ENCODE peak calls at places on chromosomes 11 and 22, in ten cellular contexts. U is astrocyte of the spinal cord, G is IMR-90, N is AG09309, R is lower leg skin, C is kidney, L is kidney epithelial cell, M is gastrocnemius medialis, X is AG10803, Y is cardiac muscle cell. B is an unnamed sample.

GRCh38 chr11:69398529-69399492 is 82.7 kb upstream of the LINC01488 start:
- DNase-seq in L (no peak), U (peak; percentile 55), Y (no peak), N (peak; percentile 29), X (peak; percentile 79), M (no peak), R (no peak), G (peak; percentile 26), C (peak; percentile 69), B (peak; percentile 65)

GRCh38 chr11:23875407-23875950 is 621.4 kb upstream of the LUZP2 start:
- DNase-seq in X (no peak), G (peak; percentile 81), L (no peak), C (no peak), U (no peak), R (no peak), M (no peak), N (no peak), Y (no peak), B (no peak)

GRCh38 chr11:133999355-133999754 is 42.6 kb upstream of the IGSF9B start:
- DNase-seq in R (no peak), M (no peak), U (no peak), G (no peak), Y (no peak), L (no peak), C (no peak), N (no peak), X (no peak), B (no peak)

GRCh38 chr11:131253885-131254204 is 116.6 kb upstream of the NTM start:
- DNase-seq in M (no peak), G (peak; percentile 10), C (no peak), X (no peak), N (no peak), L (no peak), Y (no peak), U (no peak), R (no peak), B (no peak)

GRCh38 chr11:116334596-116334995 is 438.2 kb downstream of the BUD13 start:
- DNase-seq in G (no peak), L (no peak), C (no peak), X (no peak), R (no peak), U (no peak), N (no peak), Y (no peak), M (no peak), B (no peak)

GRCh38 chr22:22201185-22201924 is 43.2 kb upstream of the VPREB1 start:
- DNase-seq in G (peak; percentile 24), U (no peak), X (no peak), C (no peak), L (no peak), R (no peak), Y (peak; percentile 41), N (no peak), M (no peak), B (no peak)

GRCh38 chr22:27391092-27391770 is 410.3 kb downstream of the MN1 start:
- DNase-seq in R (no peak), X (no peak), U (no peak), C (peak; percentile 91), N (no peak), G (no peak), M (no peak), L (no peak), Y (peak; percentile 20), B (no peak)

GRCh38 chr11:131666617-131667016 is 296.2 kb downstream of the NTM start:
- DNase-seq in L (no peak), R (no peak), X (peak; percentile 78), M (no peak), C (no peak), N (peak; percentile 48), G (peak; percentile 70), U (peak; percentile 66), Y (no peak), B (peak; percentile 38)

GRCh38 chr11:83259559-83259958 is 26.6 kb downstream of the CCDC90B start:
- DNase-seq in G (no peak), N (no peak), C (no peak), L (no peak), X (no peak), M (no peak), R (no peak), U (no peak), Y (no peak), B (no peak)

GRCh38 chr11:83265331-83265730 is 20.8 kb downstream of the CCDC90B start:
- DNase-seq in C (no peak), Y (no peak), R (no peak), N (no peak), L (no peak), G (peak; percentile 64), U (no peak), M (no peak), X (no peak), B (peak; percentile 45)
- H3K4me3 ChIP-seq in C (no peak overlapping the region), Y (no peak overlapping the region), R (no peak overlapping the region), N (no peak overlapping the region), L (no peak overlapping the region), G (no peak overlapping the region), U (no peak overlapping the region), M (no peak overlapping the region), X (no peak overlapping the region), B (no peak overlapping the region)

GRCh38 chr22:30803679-30804078 is 109.0 kb downstream of the OSBP2 start:
- DNase-seq in Y (no peak), N (no peak), C (no peak), M (no peak), L (no peak), X (no peak), R (no peak), G (no peak), U (no peak), B (no peak)

GRCh38 chr22:30804626-30805025 is 110.0 kb downstream of the OSBP2 start:
- DNase-seq in M (no peak), Y (no peak), U (no peak), R (no peak), C (no peak), L (no peak), G (no peak), X (no peak), N (no peak), B (no peak)

GRCh38 chr22:30806391-30806861 is 111.8 kb downstream of the OSBP2 start:
- DNase-seq in U (peak; percentile 71), X (peak; percentile 42), L (peak; percentile 14), Y (peak; percentile 54), R (no peak), G (peak; percentile 67), N (no peak), C (no peak), M (no peak), B (peak; percentile 58)

GRCh38 chr22:30801695-30802094 is 107.0 kb downstream of the OSBP2 start:
- DNase-seq in M (no peak), R (no peak), Y (no peak), N (no peak), L (no peak), U (no peak), G (no peak), C (peak; percentile 6), X (no peak), B (no peak)

DNA sequence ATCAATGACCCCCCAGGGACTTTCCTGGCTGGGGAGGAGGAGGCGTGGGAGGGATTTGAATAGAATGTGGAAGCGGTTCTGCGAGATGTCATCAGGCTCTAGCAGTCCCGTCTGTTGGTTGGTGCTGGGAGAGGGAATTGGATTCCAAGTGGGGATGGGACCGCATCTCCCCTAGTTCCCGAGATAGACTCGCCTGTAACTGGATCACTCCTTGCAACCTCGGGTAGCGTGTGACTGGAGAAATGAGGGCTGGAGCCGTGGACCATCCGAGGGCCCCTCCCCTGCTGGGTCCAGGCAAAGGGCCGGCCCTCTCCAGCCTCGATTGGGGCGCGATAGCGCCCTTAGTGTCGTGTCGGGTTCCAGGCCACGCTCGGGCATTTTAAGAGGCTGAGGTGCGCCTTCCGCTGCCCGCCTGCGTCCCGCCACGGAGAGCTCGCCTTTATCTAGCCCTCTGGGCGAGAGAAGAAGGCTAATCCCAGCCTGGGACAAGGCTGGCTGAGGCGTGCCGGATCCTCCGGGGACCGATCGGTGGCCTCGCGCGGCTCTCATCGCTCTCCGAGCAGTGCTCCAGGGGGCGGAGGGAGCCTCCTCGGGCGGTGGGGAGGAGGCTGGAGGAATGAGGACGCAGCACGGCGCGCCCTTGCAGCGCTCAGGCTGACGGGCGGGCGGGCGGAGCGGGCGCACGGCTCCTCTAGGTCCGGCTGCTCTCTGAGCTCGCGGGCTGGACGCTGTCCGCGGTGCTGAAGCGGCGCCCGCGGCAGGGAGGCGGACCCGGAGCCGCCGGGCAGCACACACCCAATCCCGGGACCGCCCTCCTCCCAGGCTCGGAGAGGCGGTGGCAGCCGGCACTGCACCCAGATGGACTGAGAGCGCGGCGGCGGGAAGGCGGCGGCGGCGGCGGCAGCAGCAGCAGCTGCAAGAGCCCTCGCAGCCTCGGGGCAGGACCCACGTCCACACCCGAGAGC is 107.8 kb downstream of the OSBP2 start:
- DNase-seq in Y (peak; percentile 95), X (peak; percentile 91), U (peak; percentile 94), M (peak; percentile 34), G (peak; percentile 90), L (peak; percentile 57), R (peak; percentile 54), N (peak; percentile 56), C (peak; percentile 95), B (peak; percentile 93)
- TF ChIP-seq CTCF in Y (peak; percentile 19), X (no peak), U (peak; percentile 18), M (peak; percentile 32), G (peak; percentile 35), L (no peak), R (no peak), N (no peak), C (peak; percentile 17), B (peak; percentile 4)

DNA sequence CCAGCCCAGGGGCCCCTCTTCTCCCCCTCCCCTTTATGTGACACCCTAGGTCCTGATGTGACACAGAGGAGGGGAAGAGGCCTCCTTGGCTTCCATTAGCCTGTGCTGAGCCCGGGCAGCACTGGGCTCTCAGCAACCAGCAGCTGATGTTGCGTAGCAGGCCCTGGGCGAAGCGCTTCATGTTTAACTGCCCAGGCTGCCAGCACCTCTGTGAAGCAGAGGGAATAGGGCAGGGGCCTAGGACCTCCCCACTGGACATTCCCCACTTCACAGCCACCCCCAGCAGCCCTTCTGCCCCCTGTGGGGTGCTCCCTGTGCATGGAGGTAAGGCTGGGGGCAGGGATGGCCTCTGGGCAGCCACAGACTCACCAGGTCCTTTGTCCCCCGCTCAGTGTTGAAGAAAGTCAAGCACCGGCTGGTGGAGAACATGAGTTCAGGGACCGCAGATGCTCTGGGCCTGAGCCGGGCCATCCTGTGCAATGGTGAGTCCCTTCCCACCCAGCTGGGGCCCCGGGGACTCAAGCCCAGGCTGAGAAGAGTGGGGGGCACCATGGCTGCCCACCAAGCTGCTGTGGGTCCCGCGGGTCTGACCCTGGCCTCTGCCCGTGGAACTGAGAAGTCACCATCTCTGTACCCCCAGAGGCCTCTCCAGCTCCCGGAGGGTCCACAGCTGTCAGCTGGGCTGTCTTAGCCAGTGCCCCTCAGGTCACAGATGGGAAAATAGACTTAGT is 11.6 kb downstream of the PICK1 start:
- DNase-seq in C (peak; percentile 48), M (no peak), X (no peak), R (no peak), U (no peak), G (no peak), Y (no peak), L (no peak), N (no peak), B (no peak)
- H3K4me3 ChIP-seq in C (no peak overlapping the region), M (peak overlapping the region; percentile 48), X (no peak overlapping the region), R (no peak overlapping the region), U (no peak overlapping the region), G (no peak overlapping the region), Y (no peak overlapping the region), L (no peak overlapping the region), N (no peak overlapping the region), B (no peak overlapping the region)

DNA sequence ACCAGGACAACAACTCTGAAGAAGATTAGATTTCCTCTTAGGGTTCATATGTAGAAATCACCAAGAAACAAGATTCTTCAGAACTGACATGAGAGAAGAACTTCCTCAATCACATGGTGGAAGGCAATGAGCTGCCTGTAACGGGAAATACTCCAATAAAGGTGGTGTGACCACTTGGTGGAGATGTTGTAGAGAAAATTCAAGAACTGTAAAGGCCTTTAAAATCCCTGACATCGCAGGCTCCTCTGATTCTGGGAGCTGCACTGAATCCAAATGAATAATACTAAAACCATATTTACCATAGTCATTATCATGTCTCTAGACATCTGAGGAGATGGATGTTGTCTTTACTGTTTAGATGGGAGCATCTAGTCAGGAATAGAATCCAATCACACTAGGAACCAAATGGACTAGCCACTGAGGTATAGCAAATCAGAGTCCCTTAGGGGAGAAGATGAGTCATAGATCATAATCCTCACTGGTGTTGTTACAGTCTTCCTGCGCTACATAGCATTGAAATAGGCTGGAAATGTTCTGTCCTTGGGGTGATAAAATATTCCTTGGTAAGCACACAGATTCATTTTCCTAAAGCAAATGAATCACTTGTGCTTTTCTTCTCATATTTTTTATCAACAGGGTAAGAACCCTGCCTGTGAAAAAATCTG is 321.6 kb upstream of the TENM4 start:
- DNase-seq in M (no peak), X (no peak), R (no peak), N (no peak), U (no peak), L (no peak), Y (peak; percentile 52), C (no peak), G (peak; percentile 3), B (no peak)
- TF ChIP-seq CTCF in M (no peak), X (no peak), R (no peak), N (no peak), U (no peak), L (no peak), Y (no peak), C (peak; percentile 37), G (peak; percentile 9), B (no peak)